ENCODE peak calls at places on chromosome 4, in five cellular contexts. Z is IMR-90, W is fibroblast of the aortic adventitia, K is lower lobe of right lung, O is cardiac muscle cell. F is an unnamed sample.

GRCh38 chr4:81507530-81507929 is 35.8 kb upstream of the RASGEF1B start:
- DNase-seq in O (no peak), Z (no peak), W (no peak), K (no peak), F (no peak)

GRCh38 chr4:172980178-172980577 is 188.4 kb upstream of the GALNT7 start:
- DNase-seq in Z (peak; percentile 11), O (no peak), W (peak; percentile 13), K (no peak), F (no peak)

GRCh38 chr4:170139764-170140163 is 50.0 kb upstream of the AADAT start:
- DNase-seq in O (no peak), Z (peak; percentile 37), K (no peak), W (peak; percentile 32), F (no peak)

GRCh38 chr4:189143255-189143654 is 797.4 kb upstream of the FRG1 start:
- DNase-seq in Z (peak; percentile 66), W (no peak), K (no peak), O (no peak), F (no peak)

GRCh38 chr4:189806506-189806905 is 134.2 kb upstream of the FRG1 start:
- DNase-seq in Z (no peak), K (no peak), O (no peak), W (no peak), F (no peak)

GRCh38 chr4:70197842-70198241 is 2.3 kb downstream of the ODAM start:
- DNase-seq in Z (no peak), O (peak; percentile 69), W (no peak), K (peak; percentile 47), F (peak; percentile 30)

GRCh38 chr4:114659386-114660008 is 60.9 kb downstream of the UGT8 start:
- DNase-seq in Z (peak; percentile 64), K (no peak), W (peak; percentile 74), O (peak; percentile 80), F (peak; percentile 79)

GRCh38 chr4:80098635-80099034 is 25.6 kb upstream of the ANTXR2 start:
- DNase-seq in Z (no peak), W (no peak), K (no peak), O (no peak), F (no peak)

GRCh38 chr4:114458728-114459127 is 139.9 kb upstream of the UGT8 start:
- DNase-seq in K (no peak), Z (no peak), W (no peak), O (no peak), F (no peak)

GRCh38 chr4:41360214-41360910 is 103.6 kb downstream of the UCHL1 start:
- DNase-seq in Z (peak; percentile 20), W (peak; percentile 29), O (peak; percentile 85), K (peak; percentile 83), F (peak; percentile 92)

GRCh38 chr4:54779797-54780196 is 122.0 kb downstream of the KIT start:
- DNase-seq in O (no peak), Z (no peak), W (no peak), K (no peak), F (no peak)

GRCh38 chr4:2245787-2246275 is 3.9 kb upstream of the HAUS3 start:
- DNase-seq in W (no peak), Z (no peak), O (no peak), K (no peak), F (no peak)

GRCh38 chr4:723706-724105 is 18.1 kb downstream of the PCGF3 start:
- DNase-seq in Z (no peak), O (peak; percentile 16), K (no peak), W (no peak), F (no peak)

GRCh38 chr4:3715251-3716033 is 50.7 kb upstream of the ADRA2C start:
- DNase-seq in Z (no peak), O (no peak), W (no peak), K (peak; percentile 24), F (no peak)

GRCh38 chr4:57405359-57405758 is 295.2 kb upstream of the IGFBP7 start:
- DNase-seq in O (no peak), W (peak; percentile 40), K (no peak), Z (no peak), F (no peak)

GRCh38 chr4:48862038-48862437 is 31.1 kb downstream of the OCIAD1 start:
- DNase-seq in Z (no peak), W (no peak), K (no peak), O (no peak), F (no peak)

GRCh38 chr4:113718252-113718651 is 43.3 kb downstream of the CAMK2D start:
- DNase-seq in Z (no peak), K (no peak), W (no peak), O (no peak), F (no peak)

GRCh38 chr4:59612235-59612634 is 1587.9 kb upstream of the ADGRL3 start:
- DNase-seq in K (no peak), O (no peak), Z (peak; percentile 2), W (peak; percentile 80), F (no peak)

GRCh38 chr4:77734928-77735327 is 84.2 kb downstream of the CNOT6L start:
- DNase-seq in Z (peak; percentile 79), O (no peak), K (no peak), W (peak; percentile 46), F (no peak)

GRCh38 chr4:79083406-79084010 is 144.3 kb upstream of the PAQR3 start:
- DNase-seq in O (peak; percentile 96), Z (no peak), K (no peak), W (no peak), F (peak; percentile 39)

GRCh38 chr4:3037957-3038451 is 36.3 kb downstream of the HTT-AS start:
- DNase-seq in O (peak; percentile 76), Z (no peak), W (peak; percentile 10), K (peak; percentile 18), F (no peak)

GRCh38 chr4:144174401-144175067 is 34.0 kb upstream of the GYPA start:
- DNase-seq in K (no peak), O (peak; percentile 71), Z (peak; percentile 59), W (peak; percentile 84), F (peak; percentile 67)

GRCh38 chr4:152112887-152113286 is 352.1 kb upstream of the GATB start:
- DNase-seq in O (no peak), W (no peak), Z (no peak), K (no peak), F (no peak)

GRCh38 chr4:172706000-172706399 is 462.6 kb upstream of the GALNT7 start:
- DNase-seq in Z (no peak), K (no peak), O (no peak), W (no peak), F (no peak)

GRCh38 chr4:182143822-182144620 is 99.2 kb upstream of the TENM3 start:
- DNase-seq in Z (peak; percentile 83), K (no peak), W (peak; percentile 51), O (peak; percentile 49), F (peak; percentile 88)